ENCODE peak calls at places on chromosomes 6 and 20, in six cellular contexts. P is fibroblast of lung, X is uterus, L is suprapubic skin, J is trophoblast cell, E is HCT116. Q is an unnamed sample. For H3K4me1, the result is how much of the 10 kb centered on the place peaks cover.

GRCh38 chr20:52824494-52825216 is 147.5 kb upstream of the TSHZ2 start:
- DNase-seq in P (no peak), E (no peak), J (no peak), X (no peak), L (no peak), Q (no peak)

GRCh38 chr6:128097019-128097418 is 196.2 kb upstream of the THEMIS start:
- DNase-seq in X (no peak), P (no peak), L (no peak), E (no peak), J (no peak), Q (no peak)

GRCh38 chr6:151004415-151005024 is 139.0 kb downstream of the MTHFD1L start:
- DNase-seq in P (peak), L (no peak), X (peak), J (peak), E (no peak), Q (no peak)

GRCh38 chr20:60270341-60270740 is 312.1 kb downstream of the CDH26 start:
- DNase-seq in E (no peak), J (no peak), P (no peak), L (no peak), X (no peak), Q (no peak)

GRCh38 chr20:52118696-52119095 is 72.9 kb downstream of the ZFP64 start:
- DNase-seq in J (no peak), X (no peak), P (no peak), E (no peak), L (no peak), Q (no peak)

GRCh38 chr20:64156136-64156885 is 7.9 kb upstream of the MYT1 start:
- DNase-seq in X (no peak), L (no peak), E (no peak), P (no peak), J (no peak), Q (no peak)

GRCh38 chr6:5996701-5997419 is 9.9 kb downstream of the NRN1 start:
- DNase-seq in X (no peak), J (peak), P (no peak), L (no peak), E (no peak), Q (no peak)

GRCh38 chr20:7308163-7308562 is 540.7 kb downstream of the BMP2 start:
- DNase-seq in E (no peak), X (no peak), J (no peak), L (no peak), P (no peak), Q (no peak)

GRCh38 chr20:5973172-5973571 is 22.7 kb downstream of the MCM8 start:
- DNase-seq in X (no peak), L (no peak), E (no peak), P (peak), J (no peak), Q (no peak)

GRCh38 chr20:10323729-10324128 is 105.1 kb downstream of the SNAP25 start:
- DNase-seq in P (no peak), E (no peak), L (no peak), X (no peak), J (no peak), Q (no peak)

GRCh38 chr20:41411458-41411857 is 44.8 kb upstream of the EMILIN3 start:
- DNase-seq in L (no peak), X (no peak), P (peak), E (no peak), J (no peak), Q (no peak)

GRCh38 chr6:132445201-132445951 is 44.1 kb upstream of the MOXD1 start:
- DNase-seq in P (peak), J (peak), L (no peak), X (no peak), E (no peak), Q (no peak)

GRCh38 chr6:155349129-155349528 is 34.8 kb upstream of the TFB1M start:
- DNase-seq in X (no peak), L (no peak), E (no peak), J (no peak), P (no peak), Q (no peak)

GRCh38 chr20:57389695-57390603 is 1.2 kb upstream of the RBM38 start:
- DNase-seq in J (no peak), L (no peak), E (no peak), P (no peak), X (no peak), Q (peak)

GRCh38 chr6:77457720-77458349 is 5.5 kb downstream of the HTR1B start:
- DNase-seq in E (peak), L (no peak), P (peak), X (peak), J (peak), Q (no peak)

GRCh38 chr20:37630161-37630560 is 63.7 kb upstream of the CTNNBL1 start:
- DNase-seq in P (no peak), E (no peak), J (no peak), X (no peak), L (no peak), Q (no peak)

GRCh38 chr6:19663479-19663878 is 173.7 kb upstream of the ID4 start:
- DNase-seq in E (no peak), P (no peak), L (no peak), X (no peak), J (no peak), Q (no peak)

GRCh38 chr6:47144306-47144705 is 102.2 kb upstream of the ADGRF1 start:
- DNase-seq in L (no peak), E (no peak), X (no peak), J (peak), P (peak), Q (no peak)

GRCh38 chr6:12286381-12287132 is 3.6 kb upstream of the EDN1 start:
- DNase-seq in J (peak), L (no peak), X (no peak), E (no peak), P (peak), Q (no peak)

GRCh38 chr20:31698243-31698802 is 24.3 kb downstream of the BCL2L1 start:
- DNase-seq in E (no peak), J (no peak), P (no peak), X (no peak), L (no peak), Q (no peak)
- H3K4me1 ChIP-seq in E (half or more), J (under half), P (under half), X (under half), L (half or more), Q (half or more)

DNA sequence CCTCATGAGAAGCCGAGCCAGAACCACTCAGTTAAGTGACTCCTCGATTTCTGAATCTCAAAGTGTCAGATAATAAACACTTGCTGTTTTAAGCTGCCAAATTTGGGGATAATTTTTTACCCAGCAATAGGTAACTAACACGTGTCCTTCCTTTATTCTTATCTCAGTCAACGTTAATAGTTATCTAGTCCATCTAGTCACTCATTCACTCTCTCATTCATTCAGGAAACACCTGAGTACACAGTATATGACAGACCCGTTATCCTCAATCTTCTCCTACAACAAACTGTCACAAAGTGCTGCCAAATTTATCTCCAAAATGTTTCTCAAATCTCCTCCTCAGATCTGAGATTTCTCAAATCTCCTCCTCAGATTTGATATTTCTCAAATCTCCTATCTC is 13.1 kb downstream of the FAM184A start:
- DNase-seq in L (no peak), P (no peak), J (no peak), E (no peak), X (no peak), Q (no peak)
- H3K4me1 ChIP-seq in L (under half), P (under half), J (under half), E (under half), X (under half), Q (under half)

GRCh38 chr20:8423482-8423881 is 291.4 kb downstream of the PLCB1 start:
- DNase-seq in L (no peak), X (no peak), E (no peak), P (no peak), J (no peak), Q (no peak)

GRCh38 chr20:8424010-8424409 is 291.9 kb downstream of the PLCB1 start:
- DNase-seq in L (no peak), X (no peak), P (peak), E (no peak), J (no peak), Q (no peak)

GRCh38 chr20:8427419-8428065 is 295.5 kb downstream of the PLCB1 start:
- DNase-seq in X (no peak), L (no peak), P (no peak), J (no peak), E (no peak), Q (no peak)

GRCh38 chr20:8424986-8425385 is 292.9 kb downstream of the PLCB1 start:
- DNase-seq in P (no peak), J (no peak), L (no peak), X (no peak), E (no peak), Q (no peak)

DNA sequence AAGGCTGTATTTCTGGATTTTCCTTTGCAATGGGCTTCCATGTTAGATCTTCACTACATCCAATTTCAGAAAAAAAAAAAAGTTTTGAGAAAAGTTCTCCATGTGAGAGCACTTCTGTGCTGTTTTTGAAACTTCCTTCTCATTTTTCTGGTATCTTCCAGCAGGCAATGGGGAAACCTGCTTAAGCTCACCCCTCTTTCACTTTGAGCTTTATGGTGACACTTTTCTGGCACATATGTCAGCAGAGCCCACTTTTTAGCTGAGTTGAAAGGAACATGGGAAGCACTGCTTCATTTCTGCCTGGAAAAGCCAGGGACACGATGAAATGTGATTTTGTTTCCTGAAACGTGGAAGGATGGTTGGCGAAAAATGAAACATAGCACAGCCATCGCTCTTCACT is 293.7 kb downstream of the PLCB1 start:
- DNase-seq in P (no peak), J (no peak), E (no peak), X (no peak), L (no peak), Q (no peak)
- H3K4me1 ChIP-seq in P (under half), J (under half), E (under half), X (under half), L (under half), Q (under half)

GRCh38 chr20:2204021-2204420 is 91.8 kb upstream of the TGM3 start:
- DNase-seq in L (no peak), P (no peak), X (no peak), J (no peak), E (no peak), Q (no peak)
- H3K4me1 ChIP-seq in L (under half), P (under half), X (under half), J (under half), E (under half), Q (under half)

DNA sequence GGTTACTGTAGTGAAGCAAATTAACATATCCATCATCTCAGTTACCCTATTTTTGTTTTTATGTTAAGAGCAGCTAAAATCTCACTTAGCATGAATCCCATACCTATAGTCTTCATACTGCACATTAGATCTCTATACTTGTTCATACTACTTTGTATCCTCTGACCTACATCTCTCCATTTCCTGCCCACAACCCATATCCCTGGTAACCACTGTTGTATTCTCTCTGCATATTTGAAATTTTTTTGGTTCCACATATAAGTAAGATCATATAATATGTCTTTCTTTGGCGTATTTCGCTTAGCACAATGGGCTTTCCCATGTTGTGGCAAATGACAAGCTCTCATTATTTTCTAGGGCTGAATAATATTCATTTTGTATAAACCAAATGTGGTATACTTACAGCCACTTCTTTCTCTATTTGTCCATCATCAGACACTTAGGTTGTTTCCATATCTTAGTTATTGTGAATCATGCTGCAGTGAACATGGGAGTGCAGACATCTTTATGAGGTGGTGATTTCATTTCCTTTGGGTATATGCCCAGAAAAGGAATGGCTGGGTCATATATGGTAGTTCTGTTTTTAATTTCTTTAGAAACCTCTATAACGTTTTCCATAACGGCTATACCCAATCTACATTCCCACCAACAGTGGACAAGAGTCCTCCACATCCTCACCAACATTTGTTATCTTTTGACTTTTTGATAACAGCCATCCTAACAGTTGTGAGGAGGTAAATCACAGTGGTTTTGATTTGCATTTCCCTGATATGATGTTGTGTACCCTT is 39.8 kb downstream of the BACH2 start:
- DNase-seq in E (no peak), J (no peak), P (peak), L (no peak), X (no peak), Q (no peak)
- H3K4me1 ChIP-seq in E (under half), J (under half), P (under half), L (under half), X (under half), Q (under half)

GRCh38 chr6:71481021-71481420 is 192.4 kb downstream of the OGFRL1 start:
- DNase-seq in E (no peak), J (no peak), L (no peak), X (no peak), P (no peak), Q (no peak)

GRCh38 chr6:71480577-71480976 is 192.0 kb downstream of the OGFRL1 start:
- DNase-seq in X (no peak), J (no peak), P (no peak), L (no peak), E (no peak), Q (no peak)

GRCh38 chr6:71478834-71479541 is 190.4 kb downstream of the OGFRL1 start:
- DNase-seq in E (no peak), P (peak), J (no peak), X (no peak), L (no peak), Q (no peak)

GRCh38 chr6:71482742-71483141 is 194.1 kb downstream of the OGFRL1 start:
- DNase-seq in E (no peak), P (peak), L (no peak), J (no peak), X (no peak), Q (no peak)

DNA sequence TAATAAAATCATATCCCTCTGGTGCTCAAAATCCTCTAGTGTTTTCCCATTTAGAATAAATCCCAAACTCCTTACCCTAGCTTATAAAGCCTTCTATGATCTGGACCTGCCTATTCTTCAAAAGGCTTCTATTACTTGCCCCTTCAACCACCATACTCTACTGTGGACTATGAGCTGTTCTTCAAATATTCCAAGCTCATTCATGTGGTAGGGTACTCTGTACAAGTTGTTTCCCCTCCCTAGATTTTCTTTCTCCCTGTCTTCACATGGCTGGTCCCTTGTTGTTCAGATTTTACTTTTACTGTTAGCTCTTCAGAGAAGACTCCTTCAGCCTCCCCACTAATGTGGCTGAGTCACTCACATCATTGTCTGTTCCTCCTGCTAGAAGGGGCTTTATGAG is 193.2 kb downstream of the OGFRL1 start:
- DNase-seq in J (no peak), L (no peak), X (no peak), P (no peak), E (no peak), Q (no peak)
- H3K4me1 ChIP-seq in J (under half), L (under half), X (under half), P (under half), E (under half), Q (under half)

GRCh38 chr20:32576560-32576959 is 8.6 kb downstream of the NOL4L start:
- DNase-seq in P (no peak), E (no peak), X (no peak), L (no peak), J (no peak), Q (no peak)
- H3K4me1 ChIP-seq in P (under half), E (under half), X (under half), L (under half), J (under half), Q (under half)